ENCODE peak calls at places on chromosomes 5 and 9, in five cellular contexts. Y is endodermal cell, U is HFF-Myc, Q is IMR-90, O is dorsolateral prefrontal cortex. G is an unnamed sample.
A peak's percentile ranks its signal among the peaks of the same experiment; 100 is the strongest.

GRCh38 chr9:7228786-7229185 is 471.0 kb downstream of the KDM4C start:
- DNase-seq in Y (peak; percentile 16), U (no peak), Q (no peak), O (no peak), G (no peak)

GRCh38 chr5:138829341-138829740 is 45.8 kb downstream of the LRRTM2 start:
- DNase-seq in Y (no peak), U (no peak), Q (peak; percentile 31), O (no peak), G (no peak)

GRCh38 chr9:124309665-124310064 is 51.9 kb downstream of the NEK6 start:
- DNase-seq in Y (peak; percentile 87), U (peak; percentile 93), Q (peak; percentile 99), O (no peak), G (peak; percentile 85)

GRCh38 chr5:20615888-20616563 is 628.0 kb upstream of the CDH18 start:
- DNase-seq in Y (peak; percentile 41), U (no peak), Q (no peak), O (no peak), G (no peak)

GRCh38 chr5:98519530-98519929 is 253.9 kb upstream of the RGMB start:
- DNase-seq in Y (no peak), U (peak; percentile 85), Q (no peak), O (no peak), G (no peak)

GRCh38 chr5:139051392-139051791 is 146.8 kb downstream of the SIL1 start:
- DNase-seq in Y (no peak), U (no peak), Q (no peak), O (no peak), G (no peak)

GRCh38 chr5:107546685-107547084 is 124.1 kb downstream of the EFNA5 start:
- DNase-seq in Y (no peak), U (no peak), Q (no peak), O (no peak), G (no peak)

GRCh38 chr5:158756873-158757272 is 342.8 kb downstream of the EBF1 start:
- DNase-seq in Y (peak; percentile 58), U (no peak), Q (no peak), O (no peak), G (no peak)

GRCh38 chr9:89178162-89179120 is at the start of gene SHC3:
- DNase-seq in Y (peak; percentile 83), U (no peak), Q (peak; percentile 75), O (no peak), G (no peak)

GRCh38 chr5:146965781-146966659 is 87.5 kb upstream of the PPP2R2B start:
- DNase-seq in Y (peak; percentile 88), U (peak; percentile 59), Q (peak; percentile 69), O (peak; percentile 58), G (peak; percentile 23)

GRCh38 chr5:141855265-141856029 is 22.8 kb downstream of the PCDH1 start:
- DNase-seq in Y (peak; percentile 48), U (no peak), Q (no peak), O (no peak), G (no peak)

GRCh38 chr5:95726811-95727763 is 4.0 kb upstream of the RHOBTB3 start:
- DNase-seq in Y (no peak), U (no peak), Q (no peak), O (no peak), G (no peak)

GRCh38 chr5:27328480-27328879 is 290.1 kb upstream of the CDH9 start:
- DNase-seq in Y (no peak), U (no peak), Q (peak; percentile 93), O (no peak), G (peak; percentile 54)

GRCh38 chr9:92520837-92521236 is 15.0 kb downstream of the ECM2 start:
- DNase-seq in Y (no peak), U (no peak), Q (no peak), O (no peak), G (no peak)

GRCh38 chr9:37040508-37041127 is 6.5 kb upstream of the PAX5 start:
- DNase-seq in Y (peak; percentile 46), U (no peak), Q (no peak), O (no peak), G (no peak)

GRCh38 chr5:107469485-107469884 is 201.3 kb downstream of the EFNA5 start:
- DNase-seq in Y (no peak), U (peak; percentile 21), Q (peak; percentile 94), O (no peak), G (peak; percentile 52)

GRCh38 chr5:150109921-150110320 is 23.6 kb upstream of the CSF1R start:
- DNase-seq in Y (peak; percentile 72), U (no peak), Q (no peak), O (no peak), G (no peak)

GRCh38 chr5:158856794-158857193 is 242.9 kb downstream of the EBF1 start:
- DNase-seq in Y (no peak), U (no peak), Q (no peak), O (no peak), G (no peak)

GRCh38 chr9:114289571-114290481 is 33.1 kb upstream of the ORM1 start:
- DNase-seq in Y (peak; percentile 40), U (no peak), Q (no peak), O (peak; percentile 88), G (no peak)

GRCh38 chr9:86413966-86414880 is 60.0 kb upstream of the TUT7 start:
- DNase-seq in Y (no peak), U (no peak), Q (peak; percentile 50), O (no peak), G (no peak)

GRCh38 chr5:59693492-59693891 is 200.0 kb downstream of the PDE4D start:
- DNase-seq in Y (no peak), U (no peak), Q (no peak), O (no peak), G (no peak)

GRCh38 chr5:17203329-17204132 is 13.9 kb upstream of the BASP1 start:
- DNase-seq in Y (peak; percentile 71), U (peak; percentile 66), Q (peak; percentile 86), O (peak; percentile 30), G (no peak)

GRCh38 chr9:78468231-78468630 is 171.3 kb downstream of the PSAT1 start:
- DNase-seq in Y (no peak), U (no peak), Q (no peak), O (no peak), G (no peak)

GRCh38 chr9:72880821-72881220 is 72.0 kb downstream of the ALDH1A1 start:
- DNase-seq in Y (no peak), U (no peak), Q (no peak), O (no peak), G (no peak)

GRCh38 chr5:34538026-34538672 is 118.0 kb upstream of the RAI14 start:
- DNase-seq in Y (peak; percentile 71), U (no peak), Q (peak; percentile 31), O (no peak), G (no peak)
- TF ChIP-seq CTCF in Y (peak; percentile 51), U (peak; percentile 50), Q (peak; percentile 57), O (peak; percentile 40), G (no peak)

GRCh38 chr9:121744687-121745395 is 93.4 kb downstream of the DAB2IP start:
- DNase-seq in Y (peak; percentile 78), U (no peak), Q (peak; percentile 73), O (no peak), G (no peak)

GRCh38 chr9:121744002-121744686 is 92.7 kb downstream of the DAB2IP start:
- DNase-seq in Y (peak; percentile 88), U (no peak), Q (peak; percentile 43), O (no peak), G (no peak)

GRCh38 chr9:121742923-121743322 is 91.5 kb downstream of the DAB2IP start:
- DNase-seq in Y (no peak), U (no peak), Q (no peak), O (no peak), G (no peak)

GRCh38 chr9:121745396-121745695 is 93.9 kb downstream of the DAB2IP start:
- DNase-seq in Y (no peak), U (no peak), Q (no peak), O (no peak), G (no peak)

DNA sequence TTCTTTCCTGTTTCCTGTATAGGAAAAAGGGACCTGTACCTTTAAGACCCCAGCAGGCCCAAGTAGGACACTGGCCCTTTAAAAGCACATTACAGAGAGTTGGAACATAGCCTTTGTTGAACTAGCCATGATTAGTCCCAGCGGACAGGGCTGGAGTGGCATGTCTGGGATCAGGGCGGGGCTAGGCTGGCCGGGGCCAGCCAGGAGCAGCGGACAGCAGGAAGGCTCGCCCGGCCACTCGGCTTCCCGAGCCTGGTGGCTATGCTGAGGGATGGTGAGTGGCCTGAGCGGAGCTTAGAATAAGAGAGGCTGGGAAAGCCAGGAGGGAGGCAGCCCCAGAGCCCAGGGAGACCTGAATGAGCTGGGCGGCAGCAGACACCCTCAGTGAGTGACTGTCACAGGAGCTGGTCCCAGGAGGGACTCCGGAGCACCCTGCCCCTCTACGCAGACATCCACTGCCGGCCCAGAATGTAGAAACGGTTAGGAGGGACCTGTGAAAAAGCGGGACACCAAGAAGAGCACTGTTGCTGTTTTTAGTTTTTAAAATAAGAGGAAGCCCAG is 92.1 kb downstream of the DAB2IP start:
- DNase-seq in Y (peak; percentile 91), U (peak; percentile 73), Q (peak; percentile 89), O (peak; percentile 83), G (no peak)
- H3K4me3 ChIP-seq in Y (peak overlapping the region; percentile 34), U (peak overlapping the region; percentile 49), Q (peak overlapping the region; percentile 43), O (peak overlapping the region; percentile 47), G (peak overlapping the region; percentile 42)

DNA sequence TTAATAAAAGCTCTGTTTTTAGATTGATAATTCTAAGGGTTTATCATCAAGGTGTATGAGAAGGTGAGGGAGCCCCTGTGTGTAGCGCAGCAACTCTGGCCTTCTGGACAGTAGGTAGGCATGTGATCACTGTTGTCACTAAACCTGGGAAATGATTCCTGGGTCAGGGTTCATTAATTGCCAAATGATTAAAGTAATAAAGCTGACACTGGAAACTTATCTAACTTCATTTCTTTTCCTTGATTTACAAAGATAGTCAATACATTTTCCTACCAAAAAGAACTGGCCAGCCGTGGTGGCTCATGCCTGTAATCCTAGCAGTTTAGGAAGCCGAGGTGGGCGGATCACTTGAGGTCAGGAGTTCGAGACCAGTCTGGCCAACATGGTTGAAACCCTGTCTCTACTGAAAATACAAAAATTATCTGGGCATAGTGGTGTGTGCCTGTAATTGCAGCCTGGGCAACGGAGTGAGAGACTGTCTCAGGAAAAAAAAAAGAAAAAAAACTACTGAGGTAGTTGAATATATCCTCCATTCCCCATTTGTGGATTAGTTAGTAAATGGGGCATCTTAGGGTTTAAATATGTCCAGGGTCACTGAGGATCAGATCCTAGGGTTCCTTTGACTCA is 2.4 kb downstream of the EHMT1 start:
- DNase-seq in Y (no peak), U (no peak), Q (no peak), O (no peak), G (no peak)
- TF ChIP-seq CTCF in Y (peak; percentile 68), U (peak; percentile 32), Q (peak; percentile 38), O (no peak), G (no peak)

GRCh38 chr5:172187118-172188032 is 649 bp downstream of the STK10 start:
- DNase-seq in Y (peak; percentile 86), U (no peak), Q (peak; percentile 80), O (peak; percentile 48), G (peak; percentile 23)

GRCh38 chr5:172186114-172186695 is 1.8 kb downstream of the STK10 start:
- DNase-seq in Y (no peak), U (no peak), Q (no peak), O (no peak), G (no peak)

GRCh38 chr5:172183881-172184280 is 4.1 kb downstream of the STK10 start:
- DNase-seq in Y (no peak), U (no peak), Q (no peak), O (no peak), G (no peak)

GRCh38 chr5:172182291-172182690 is 5.7 kb downstream of the STK10 start:
- DNase-seq in Y (no peak), U (no peak), Q (no peak), O (no peak), G (no peak)

DNA sequence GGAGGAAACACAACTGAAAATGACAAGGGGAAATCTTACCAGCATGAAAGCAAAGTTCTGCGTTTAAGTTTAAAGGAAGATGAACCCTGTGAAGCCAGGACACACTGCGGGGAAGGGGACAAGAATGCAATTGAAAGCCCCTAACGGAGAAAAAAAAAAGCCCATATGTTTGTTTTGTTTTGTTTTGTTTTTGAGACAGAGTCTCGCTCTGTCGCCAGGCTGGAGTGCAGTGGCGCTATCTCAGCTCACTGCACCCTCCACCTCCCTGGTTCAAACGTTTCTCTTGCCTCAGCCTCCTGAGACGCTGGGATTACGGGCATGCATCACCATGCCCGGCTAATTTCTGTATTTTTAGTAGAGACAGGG is 2.9 kb downstream of the STK10 start:
- DNase-seq in Y (no peak), U (no peak), Q (no peak), O (no peak), G (no peak)
- H3K4me3 ChIP-seq in Y (no peak overlapping the region), U (no peak overlapping the region), Q (no peak overlapping the region), O (no peak overlapping the region), G (no peak overlapping the region)